ENCODE peak calls at places on chromosomes 3 and 15, in five cellular contexts. O, B, T, D and C are unnamed samples.

GRCh38 chr15:60353245-60353940 is 44.4 kb downstream of the ANXA2 start:
- DNase-seq in O (no peak), B (no peak), T (no peak), D (no peak), C (no peak)

GRCh38 chr3:152058906-152059305 is 185.5 kb downstream of the SUCNR1 start:
- DNase-seq in O (no peak), B (no peak), T (no peak), D (no peak), C (no peak)

GRCh38 chr3:80785475-80785874 is 976.0 kb downstream of the GBE1 start:
- DNase-seq in O (no peak), B (no peak), T (no peak), D (no peak), C (no peak)

GRCh38 chr3:97957617-97958311 is 14.5 kb downstream of the RIOX2 start:
- DNase-seq in O (no peak), B (no peak), T (peak), D (no peak), C (no peak)

GRCh38 chr3:173690542-173690941 is 293.0 kb downstream of the NLGN1 start:
- DNase-seq in O (no peak), B (no peak), T (no peak), D (no peak), C (no peak)

GRCh38 chr3:196008929-196009328 is 73.0 kb downstream of the TFRC start:
- DNase-seq in O (no peak), B (no peak), T (no peak), D (no peak), C (no peak)

GRCh38 chr15:38169982-38170381 is 82.7 kb upstream of the SPRED1 start:
- DNase-seq in O (no peak), B (no peak), T (peak), D (no peak), C (no peak)

GRCh38 chr3:8052599-8053185 is 448.9 kb upstream of the LMCD1 start:
- DNase-seq in O (no peak), B (no peak), T (peak), D (no peak), C (peak)

GRCh38 chr3:72997421-72997961 is 880 bp downstream of the PPP4R2 start:
- DNase-seq in O (no peak), B (no peak), T (peak), D (peak), C (peak)

GRCh38 chr3:126982125-126982521 is 792 bp upstream of the PLXNA1 start:
- DNase-seq in O (no peak), B (no peak), T (no peak), D (peak), C (no peak)

GRCh38 chr15:48798319-48798718 is 12.6 kb downstream of the CEP152 start:
- DNase-seq in O (peak), B (no peak), T (no peak), D (peak), C (peak)

GRCh38 chr3:21750831-21751391 is at the start of gene ZNF385D:
- DNase-seq in O (peak), B (peak), T (peak), D (peak), C (peak)